ENCODE peak calls at places on chromosomes 3 and 15, in six cellular contexts. One of them, this sample, is unnamed.

GRCh38 chr3:13556214-13556613 is 7.3 kb downstream of the FBLN2 start:
- DNase-seq in NCI-H345: no peak
- DNase-seq in NCI-H1694: no peak
- DNase-seq in effector memory CD8-positive, alpha-beta T cell: no peak
- DNase-seq in activated CD8-positive, alpha-beta memory T cell treated with anti-CD3 and anti-CD28 coated beads for 4 hours: no peak
- DNase-seq in AG09319: no peak
- DNase-seq in this sample: no peak

GRCh38 chr3:65785065-65785645 is 253.6 kb downstream of the MAGI1 start:
- DNase-seq in effector memory CD8-positive, alpha-beta T cell: no peak
- DNase-seq in activated CD8-positive, alpha-beta memory T cell treated with anti-CD3 and anti-CD28 coated beads for 4 hours: no peak
- DNase-seq in AG09319: peak; percentile 44
- DNase-seq in NCI-H345: peak; percentile 41
- DNase-seq in NCI-H1694: peak; percentile 20
- DNase-seq in this sample: no peak

GRCh38 chr3:4063916-4064592 is 239.1 kb upstream of the SETMAR start:
- DNase-seq in NCI-H1694: no peak
- DNase-seq in activated CD8-positive, alpha-beta memory T cell treated with anti-CD3 and anti-CD28 coated beads for 4 hours: no peak
- DNase-seq in effector memory CD8-positive, alpha-beta T cell: no peak
- DNase-seq in AG09319: no peak
- DNase-seq in NCI-H345: no peak
- DNase-seq in this sample: no peak

GRCh38 chr3:49324768-49325167 is 15.1 kb downstream of the USP4 start:
- DNase-seq in NCI-H1694: no peak
- DNase-seq in activated CD8-positive, alpha-beta memory T cell treated with anti-CD3 and anti-CD28 coated beads for 4 hours: no peak
- DNase-seq in AG09319: no peak
- DNase-seq in effector memory CD8-positive, alpha-beta T cell: no peak
- DNase-seq in NCI-H345: no peak
- DNase-seq in this sample: no peak

GRCh38 chr3:16205156-16205870 is 30.8 kb downstream of the GALNT15 start:
- DNase-seq in AG09319: no peak
- DNase-seq in NCI-H345: no peak
- DNase-seq in NCI-H1694: no peak
- DNase-seq in activated CD8-positive, alpha-beta memory T cell treated with anti-CD3 and anti-CD28 coated beads for 4 hours: no peak
- DNase-seq in effector memory CD8-positive, alpha-beta T cell: no peak
- DNase-seq in this sample: no peak

GRCh38 chr3:189772584-189772983 is 141.4 kb downstream of the TP63 start:
- DNase-seq in AG09319: no peak
- DNase-seq in effector memory CD8-positive, alpha-beta T cell: no peak
- DNase-seq in NCI-H345: no peak
- DNase-seq in activated CD8-positive, alpha-beta memory T cell treated with anti-CD3 and anti-CD28 coated beads for 4 hours: no peak
- DNase-seq in NCI-H1694: no peak
- DNase-seq in this sample: no peak

GRCh38 chr3:149879872-149880271 is 66.9 kb downstream of the RNF13 start:
- DNase-seq in activated CD8-positive, alpha-beta memory T cell treated with anti-CD3 and anti-CD28 coated beads for 4 hours: no peak
- DNase-seq in AG09319: peak; percentile 32
- DNase-seq in effector memory CD8-positive, alpha-beta T cell: no peak
- DNase-seq in NCI-H1694: peak; percentile 68
- DNase-seq in NCI-H345: no peak
- DNase-seq in this sample: peak; percentile 42

GRCh38 chr3:39809181-39809994 is at the start of gene MYRIP:
- DNase-seq in AG09319: no peak
- DNase-seq in effector memory CD8-positive, alpha-beta T cell: no peak
- DNase-seq in activated CD8-positive, alpha-beta memory T cell treated with anti-CD3 and anti-CD28 coated beads for 4 hours: no peak
- DNase-seq in NCI-H1694: no peak
- DNase-seq in NCI-H345: peak; percentile 85
- DNase-seq in this sample: no peak

GRCh38 chr15:75205064-75205395 is 3.3 kb downstream of the C15orf39 start:
- DNase-seq in activated CD8-positive, alpha-beta memory T cell treated with anti-CD3 and anti-CD28 coated beads for 4 hours: no peak
- DNase-seq in NCI-H1694: no peak
- DNase-seq in effector memory CD8-positive, alpha-beta T cell: no peak
- DNase-seq in NCI-H345: no peak
- DNase-seq in AG09319: no peak
- DNase-seq in this sample: no peak

GRCh38 chr15:73941871-73942635 is 15.8 kb downstream of the LOXL1 start:
- DNase-seq in activated CD8-positive, alpha-beta memory T cell treated with anti-CD3 and anti-CD28 coated beads for 4 hours: no peak
- DNase-seq in AG09319: no peak
- DNase-seq in NCI-H345: no peak
- DNase-seq in NCI-H1694: no peak
- DNase-seq in effector memory CD8-positive, alpha-beta T cell: no peak
- DNase-seq in this sample: no peak

GRCh38 chr3:65334045-65334665 is 646.4 kb upstream of the ADAMTS9 start:
- DNase-seq in activated CD8-positive, alpha-beta memory T cell treated with anti-CD3 and anti-CD28 coated beads for 4 hours: no peak
- DNase-seq in NCI-H1694: no peak
- DNase-seq in AG09319: no peak
- DNase-seq in effector memory CD8-positive, alpha-beta T cell: no peak
- DNase-seq in NCI-H345: no peak
- DNase-seq in this sample: no peak

GRCh38 chr15:52008698-52009434 is 10.2 kb upstream of the MAPK6 start:
- DNase-seq in NCI-H1694: no peak
- DNase-seq in NCI-H345: peak; percentile 35
- DNase-seq in AG09319: no peak
- DNase-seq in effector memory CD8-positive, alpha-beta T cell: no peak
- DNase-seq in activated CD8-positive, alpha-beta memory T cell treated with anti-CD3 and anti-CD28 coated beads for 4 hours: no peak
- DNase-seq in this sample: no peak

GRCh38 chr3:70264122-70264780 is 48.2 kb downstream of the MDFIC2 start:
- DNase-seq in NCI-H1694: no peak
- DNase-seq in activated CD8-positive, alpha-beta memory T cell treated with anti-CD3 and anti-CD28 coated beads for 4 hours: no peak
- DNase-seq in effector memory CD8-positive, alpha-beta T cell: no peak
- DNase-seq in AG09319: no peak
- DNase-seq in NCI-H345: no peak
- DNase-seq in this sample: no peak

GRCh38 chr3:38039899-38040261 is 872 bp downstream of the DLEC1 start:
- DNase-seq in NCI-H345: no peak
- DNase-seq in AG09319: no peak
- DNase-seq in effector memory CD8-positive, alpha-beta T cell: peak; percentile 46
- DNase-seq in activated CD8-positive, alpha-beta memory T cell treated with anti-CD3 and anti-CD28 coated beads for 4 hours: peak; percentile 27
- DNase-seq in NCI-H1694: no peak
- DNase-seq in this sample: no peak

GRCh38 chr3:158789592-158789991 is 12.3 kb upstream of the MFSD1 start:
- DNase-seq in activated CD8-positive, alpha-beta memory T cell treated with anti-CD3 and anti-CD28 coated beads for 4 hours: no peak
- DNase-seq in effector memory CD8-positive, alpha-beta T cell: no peak
- DNase-seq in NCI-H345: no peak
- DNase-seq in AG09319: no peak
- DNase-seq in NCI-H1694: peak; percentile 58
- DNase-seq in this sample: no peak

GRCh38 chr3:131033480-131034080 is 6.9 kb downstream of the NEK11 start:
- DNase-seq in activated CD8-positive, alpha-beta memory T cell treated with anti-CD3 and anti-CD28 coated beads for 4 hours: no peak
- DNase-seq in NCI-H1694: peak; percentile 52
- DNase-seq in NCI-H345: peak; percentile 46
- DNase-seq in effector memory CD8-positive, alpha-beta T cell: peak; percentile 51
- DNase-seq in AG09319: no peak
- DNase-seq in this sample: no peak

GRCh38 chr3:182325213-182325941 is 467.9 kb upstream of the ATP11B start:
- DNase-seq in NCI-H345: no peak
- DNase-seq in activated CD8-positive, alpha-beta memory T cell treated with anti-CD3 and anti-CD28 coated beads for 4 hours: no peak
- DNase-seq in effector memory CD8-positive, alpha-beta T cell: no peak
- DNase-seq in NCI-H1694: no peak
- DNase-seq in AG09319: no peak
- DNase-seq in this sample: no peak

GRCh38 chr3:188749010-188749617 is 422.7 kb upstream of the TPRG1 start:
- DNase-seq in NCI-H1694: no peak
- DNase-seq in AG09319: no peak
- DNase-seq in activated CD8-positive, alpha-beta memory T cell treated with anti-CD3 and anti-CD28 coated beads for 4 hours: peak; percentile 44
- DNase-seq in NCI-H345: no peak
- DNase-seq in effector memory CD8-positive, alpha-beta T cell: peak; percentile 57
- DNase-seq in this sample: no peak

GRCh38 chr3:23112491-23112890 is 90.6 kb upstream of the UBE2E2 start:
- DNase-seq in NCI-H1694: no peak
- DNase-seq in effector memory CD8-positive, alpha-beta T cell: no peak
- DNase-seq in NCI-H345: no peak
- DNase-seq in AG09319: no peak
- DNase-seq in activated CD8-positive, alpha-beta memory T cell treated with anti-CD3 and anti-CD28 coated beads for 4 hours: no peak
- DNase-seq in this sample: no peak

GRCh38 chr3:11778248-11778647 is 68.4 kb downstream of the TAMM41 start:
- DNase-seq in activated CD8-positive, alpha-beta memory T cell treated with anti-CD3 and anti-CD28 coated beads for 4 hours: no peak
- DNase-seq in NCI-H1694: no peak
- DNase-seq in NCI-H345: no peak
- DNase-seq in AG09319: no peak
- DNase-seq in effector memory CD8-positive, alpha-beta T cell: no peak
- DNase-seq in this sample: no peak

GRCh38 chr15:37056168-37056893 is 44.0 kb downstream of the MEIS2 start:
- DNase-seq in AG09319: no peak
- DNase-seq in activated CD8-positive, alpha-beta memory T cell treated with anti-CD3 and anti-CD28 coated beads for 4 hours: no peak
- DNase-seq in effector memory CD8-positive, alpha-beta T cell: no peak
- DNase-seq in NCI-H1694: peak; percentile 16
- DNase-seq in NCI-H345: peak; percentile 59
- DNase-seq in this sample: no peak

GRCh38 chr3:14598143-14598569 is 53.4 kb upstream of the CCDC174 start:
- DNase-seq in AG09319: no peak
- DNase-seq in NCI-H345: no peak
- DNase-seq in effector memory CD8-positive, alpha-beta T cell: peak; percentile 17
- DNase-seq in NCI-H1694: no peak
- DNase-seq in activated CD8-positive, alpha-beta memory T cell treated with anti-CD3 and anti-CD28 coated beads for 4 hours: no peak
- DNase-seq in this sample: no peak

GRCh38 chr3:101303836-101304235 is 16.5 kb downstream of the IMPG2 start:
- DNase-seq in NCI-H1694: no peak
- DNase-seq in AG09319: no peak
- DNase-seq in NCI-H345: no peak
- DNase-seq in effector memory CD8-positive, alpha-beta T cell: no peak
- DNase-seq in activated CD8-positive, alpha-beta memory T cell treated with anti-CD3 and anti-CD28 coated beads for 4 hours: no peak
- DNase-seq in this sample: no peak

GRCh38 chr15:88179562-88179961 is 77.0 kb downstream of the NTRK3 start:
- DNase-seq in effector memory CD8-positive, alpha-beta T cell: no peak
- DNase-seq in NCI-H1694: no peak
- DNase-seq in NCI-H345: no peak
- DNase-seq in activated CD8-positive, alpha-beta memory T cell treated with anti-CD3 and anti-CD28 coated beads for 4 hours: no peak
- DNase-seq in AG09319: no peak
- DNase-seq in this sample: no peak

GRCh38 chr3:102123590-102124190 is 274.4 kb downstream of the NFKBIZ start:
- DNase-seq in NCI-H345: no peak
- DNase-seq in NCI-H1694: no peak
- DNase-seq in effector memory CD8-positive, alpha-beta T cell: no peak
- DNase-seq in activated CD8-positive, alpha-beta memory T cell treated with anti-CD3 and anti-CD28 coated beads for 4 hours: no peak
- DNase-seq in AG09319: no peak
- DNase-seq in this sample: no peak

GRCh38 chr15:42707873-42708544 is 28.9 kb downstream of the CDAN1 start:
- DNase-seq in NCI-H1694: no peak
- DNase-seq in NCI-H345: no peak
- DNase-seq in effector memory CD8-positive, alpha-beta T cell: no peak
- DNase-seq in AG09319: no peak
- DNase-seq in activated CD8-positive, alpha-beta memory T cell treated with anti-CD3 and anti-CD28 coated beads for 4 hours: no peak
- DNase-seq in this sample: no peak

GRCh38 chr15:73081321-73081958 is 29.2 kb downstream of the NEO1 start:
- DNase-seq in AG09319: peak; percentile 29
- DNase-seq in NCI-H345: peak; percentile 11
- DNase-seq in activated CD8-positive, alpha-beta memory T cell treated with anti-CD3 and anti-CD28 coated beads for 4 hours: no peak
- DNase-seq in effector memory CD8-positive, alpha-beta T cell: peak; percentile 3
- DNase-seq in NCI-H1694: peak; percentile 81
- DNase-seq in this sample: peak; percentile 5

GRCh38 chr3:13213911-13214846 is 140.9 kb upstream of the IQSEC1 start:
- DNase-seq in NCI-H1694: no peak
- DNase-seq in activated CD8-positive, alpha-beta memory T cell treated with anti-CD3 and anti-CD28 coated beads for 4 hours: no peak
- DNase-seq in effector memory CD8-positive, alpha-beta T cell: no peak
- DNase-seq in NCI-H345: no peak
- DNase-seq in AG09319: no peak
- DNase-seq in this sample: no peak

GRCh38 chr15:82129769-82130168 is 84.0 kb upstream of the MEX3B start:
- DNase-seq in AG09319: peak; percentile 42
- DNase-seq in activated CD8-positive, alpha-beta memory T cell treated with anti-CD3 and anti-CD28 coated beads for 4 hours: no peak
- DNase-seq in NCI-H345: no peak
- DNase-seq in effector memory CD8-positive, alpha-beta T cell: no peak
- DNase-seq in NCI-H1694: no peak
- DNase-seq in this sample: no peak

This sample was measured in NCI-H2107.